ENCODE peak calls at places on chromosomes 6 and 20, in eight cellular contexts. X, K, N, M, T, U, Z and Q are unnamed samples.
A peak's percentile ranks its signal among the peaks of the same experiment; 100 is the strongest.

GRCh38 chr6:25346064-25346463 is 66.9 kb downstream of the CARMIL1 start:
- DNase-seq in X (no peak), K (peak; percentile 31), N (no peak), M (no peak), T (no peak), U (no peak), Z (no peak), Q (no peak)

GRCh38 chr20:61730631-61731362 is 334.9 kb downstream of the TAF4 start:
- DNase-seq in X (no peak), K (no peak), N (peak; percentile 58), M (no peak), T (no peak), U (no peak), Z (no peak), Q (no peak)

GRCh38 chr6:159594750-159595117 is 98.3 kb downstream of the SOD2 start:
- DNase-seq in X (no peak), K (no peak), N (no peak), M (no peak), T (no peak), U (no peak), Z (no peak), Q (no peak)

GRCh38 chr6:167761794-167762258 is 64.9 kb upstream of the AFDN start:
- DNase-seq in X (no peak), K (no peak), N (no peak), M (no peak), T (no peak), U (no peak), Z (no peak), Q (no peak)

GRCh38 chr6:141790921-141791320 is 341.8 kb upstream of the GJE1 start:
- DNase-seq in X (no peak), K (no peak), N (no peak), M (no peak), T (no peak), U (no peak), Z (no peak), Q (no peak)

GRCh38 chr6:13568970-13569369 is 5.4 kb upstream of the SIRT5 start:
- DNase-seq in X (no peak), K (no peak), N (no peak), M (no peak), T (no peak), U (no peak), Z (no peak), Q (no peak)

GRCh38 chr6:157060440-157060949 is 262.8 kb downstream of the TMEM242 start:
- DNase-seq in X (no peak), K (no peak), N (no peak), M (no peak), T (no peak), U (no peak), Z (no peak), Q (no peak)

GRCh38 chr6:30411515-30412207 is 66.7 kb downstream of the RPP21 start:
- DNase-seq in X (no peak), K (peak; percentile 92), N (peak; percentile 76), M (peak; percentile 57), T (peak; percentile 49), U (no peak), Z (peak; percentile 49), Q (no peak)

GRCh38 chr6:164396071-164397047 is 913.0 kb downstream of the C6orf118 start:
- DNase-seq in X (no peak), K (no peak), N (no peak), M (no peak), T (no peak), U (no peak), Z (no peak), Q (peak; percentile 36)

GRCh38 chr6:167826230-167827061 is at the start of gene AFDN:
- DNase-seq in X (peak; percentile 66), K (peak; percentile 69), N (peak; percentile 93), M (peak; percentile 82), T (no peak), U (peak; percentile 83), Z (peak; percentile 55), Q (peak; percentile 74)

GRCh38 chr20:59667131-59667530 is 62.8 kb downstream of the PHACTR3 start:
- DNase-seq in X (no peak), K (no peak), N (no peak), M (no peak), T (no peak), U (no peak), Z (no peak), Q (no peak)

GRCh38 chr6:155328539-155329459 is 14.5 kb upstream of the TFB1M start:
- DNase-seq in X (no peak), K (no peak), N (peak; percentile 78), M (no peak), T (no peak), U (no peak), Z (no peak), Q (no peak)

GRCh38 chr6:110689275-110689935 is 125.9 kb downstream of the CDK19 start:
- DNase-seq in X (no peak), K (no peak), N (no peak), M (no peak), T (no peak), U (no peak), Z (no peak), Q (no peak)

GRCh38 chr6:90369024-90369519 is 72.4 kb upstream of the BACH2 start:
- DNase-seq in X (peak; percentile 82), K (no peak), N (no peak), M (no peak), T (no peak), U (peak; percentile 86), Z (no peak), Q (no peak)

GRCh38 chr20:10255846-10256245 is 37.2 kb downstream of the SNAP25 start:
- DNase-seq in X (no peak), K (no peak), N (no peak), M (no peak), T (no peak), U (no peak), Z (no peak), Q (no peak)

GRCh38 chr6:148177589-148178233 is 164.9 kb upstream of the SASH1 start:
- DNase-seq in X (no peak), K (peak; percentile 64), N (no peak), M (peak; percentile 54), T (peak; percentile 8), U (peak; percentile 76), Z (no peak), Q (peak; percentile 65)

DNA sequence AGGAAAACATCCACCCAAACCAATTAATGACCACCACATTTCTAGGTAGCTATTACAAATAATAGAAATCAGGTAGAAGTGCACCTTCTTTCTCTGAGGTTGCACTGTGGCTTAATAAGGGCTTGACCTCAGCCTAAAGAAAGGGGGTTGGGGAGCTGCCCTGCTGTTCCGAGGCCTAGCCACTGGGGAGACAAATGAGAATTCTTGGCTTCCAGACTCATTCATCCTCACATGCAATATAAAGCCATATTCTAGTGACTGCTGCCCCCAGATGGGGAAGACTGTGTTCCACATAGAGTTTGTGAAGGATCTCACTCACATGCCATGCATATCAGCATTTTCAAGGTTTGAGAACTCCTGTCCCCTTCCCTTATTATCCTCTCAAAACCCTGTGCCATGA is 22.9 kb downstream of the SAYSD1 start:
- DNase-seq in X (no peak), K (peak; percentile 83), N (no peak), M (peak; percentile 25), T (no peak), U (no peak), Z (no peak), Q (no peak)
- TF ChIP-seq CTCF in X (no peak), K (peak; percentile 73), N (no peak), M (no peak), T (no peak), U (no peak), Z (no peak), Q (no peak)

GRCh38 chr20:38258545-38259223 is 1.9 kb downstream of the KIAA1755 start:
- DNase-seq in X (no peak), K (peak; percentile 85), N (no peak), M (no peak), T (no peak), U (peak; percentile 56), Z (no peak), Q (no peak)
- H3K27ac ChIP-seq in X (peak overlapping the region; percentile 7), K (peak overlapping the region; percentile 72), N (no peak overlapping the region), M (no peak overlapping the region), T (no peak overlapping the region), U (peak overlapping the region; percentile 92), Z (no peak overlapping the region), Q (peak overlapping the region; percentile 96)

GRCh38 chr6:85660181-85660611 is 17.5 kb upstream of the SYNCRIP start:
- DNase-seq in X (no peak), K (peak; percentile 10), N (no peak), M (no peak), T (no peak), U (no peak), Z (no peak), Q (peak; percentile 53)
- TF ChIP-seq CTCF in X (no peak), K (peak; percentile 6), N (no peak), M (no peak), T (no peak), U (no peak), Z (no peak), Q (no peak)

DNA sequence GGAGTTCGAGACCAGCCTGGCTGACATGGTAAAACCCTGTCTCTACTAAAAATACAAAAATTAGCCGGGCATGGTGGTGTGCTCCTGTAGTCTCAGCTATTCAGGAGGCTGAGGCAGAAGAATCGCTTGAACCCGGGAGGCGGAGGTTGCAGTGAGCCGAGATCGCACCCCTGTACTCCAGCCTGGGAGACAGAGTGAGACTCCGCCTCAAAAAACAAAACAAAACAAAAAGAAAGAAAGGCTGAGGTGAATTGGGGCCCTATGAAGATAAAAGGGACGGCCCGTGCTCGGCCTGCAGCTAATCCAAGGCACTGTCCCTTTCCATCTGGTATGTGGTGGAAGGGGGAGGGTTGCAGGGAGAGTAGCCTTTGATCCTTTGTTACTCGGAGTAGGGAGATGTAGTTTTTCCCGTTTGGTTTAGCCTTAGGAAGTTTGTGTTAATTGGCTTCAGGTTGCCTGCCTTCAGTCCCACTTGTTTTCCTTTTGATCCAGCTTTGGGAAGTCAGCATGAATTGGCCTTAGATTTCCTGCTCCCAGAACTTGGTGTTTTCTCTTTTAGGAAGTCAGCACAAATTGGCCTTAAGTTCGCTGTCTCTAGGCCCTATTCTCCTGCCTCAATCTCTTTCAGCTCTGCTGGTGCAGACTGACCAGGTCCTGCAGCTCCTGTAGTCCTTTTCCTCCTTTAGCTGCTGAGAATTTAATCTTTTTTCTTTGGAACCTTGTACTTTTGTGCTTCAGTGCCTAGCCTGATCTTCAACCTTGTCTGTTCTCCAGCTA is 36.1 kb upstream of the PAQR8 start:
- DNase-seq in X (no peak), K (peak; percentile 70), N (no peak), M (peak; percentile 27), T (no peak), U (no peak), Z (no peak), Q (no peak)
- H3K27ac ChIP-seq in X (no peak overlapping the region), K (peak overlapping the region; percentile 10), N (no peak overlapping the region), M (no peak overlapping the region), T (no peak overlapping the region), U (no peak overlapping the region), Z (no peak overlapping the region), Q (no peak overlapping the region)